ENCODE peak calls at places on chromosome 17, in five cellular contexts. O is BJ; Q is HuH-7.5; C is HFF-Myc; P is stimulated activated CD4-positive, alpha-beta T cell treated with anti-CD3 and anti-CD28 coated beads, Interleukin-1b, Interleukin-23, amount 100 ng/mL, for 1 hour. H is an unnamed sample.

GRCh38 chr17:38338535-38338934 is 5.2 kb downstream of the GPR179 start:
- DNase-seq in O (no peak), Q (no peak), C (no peak), P (no peak), H (no peak)

GRCh38 chr17:40347319-40348135 is 17.0 kb downstream of the GJD3 start:
- DNase-seq in O (no peak), Q (no peak), C (no peak), P (no peak), H (no peak)

GRCh38 chr17:81608082-81608481 is 28.8 kb downstream of the NPLOC4 start:
- DNase-seq in O (no peak), Q (no peak), C (no peak), P (no peak), H (no peak)

GRCh38 chr17:48067245-48067644 is 19.1 kb downstream of the NFE2L1 start:
- DNase-seq in O (no peak), Q (no peak), C (no peak), P (no peak), H (no peak)

GRCh38 chr17:75652341-75652740 is 14.6 kb downstream of the RECQL5 start:
- DNase-seq in O (no peak), Q (no peak), C (no peak), P (no peak), H (no peak)

GRCh38 chr17:8835631-8836364 is 31.7 kb downstream of the PIK3R6 start:
- DNase-seq in O (no peak), Q (no peak), C (no peak), P (no peak), H (no peak)

GRCh38 chr17:37067555-37068111 is 118.9 kb downstream of the AATF start:
- DNase-seq in O (peak; percentile 26), Q (no peak), C (peak; percentile 42), P (no peak), H (peak; percentile 9)

GRCh38 chr17:324151-324571 is 28.4 kb downstream of the RPH3AL start:
- DNase-seq in O (no peak), Q (no peak), C (no peak), P (no peak), H (no peak)

GRCh38 chr17:40399185-40399584 is 18.5 kb downstream of the TOP2A start:
- DNase-seq in O (peak; percentile 5), Q (no peak), C (peak; percentile 22), P (no peak), H (no peak)

GRCh38 chr17:80774643-80775281 is 216.9 kb upstream of the CHMP6 start:
- DNase-seq in O (no peak), Q (no peak), C (no peak), P (no peak), H (no peak)

GRCh38 chr17:72416054-72416691 is 295.4 kb downstream of the SOX9 start:
- DNase-seq in O (no peak), Q (no peak), C (no peak), P (no peak), H (no peak)

GRCh38 chr17:30565073-30565935 is 88.1 kb downstream of the GOSR1 start:
- DNase-seq in O (no peak), Q (no peak), C (no peak), P (no peak), H (no peak)

GRCh38 chr17:158379-158778 is 21.0 kb downstream of the SCGB1C2 start:
- DNase-seq in O (no peak), Q (no peak), C (no peak), P (no peak), H (no peak)

GRCh38 chr17:33273743-33274410 is 19.2 kb downstream of the ASIC2 start:
- DNase-seq in O (no peak), Q (no peak), C (no peak), P (no peak), H (no peak)

GRCh38 chr17:44636562-44636961 is 19.7 kb upstream of the MEIOC start:
- DNase-seq in O (peak; percentile 25), Q (no peak), C (peak; percentile 21), P (no peak), H (peak; percentile 11)

GRCh38 chr17:40314557-40314953 is 5.6 kb downstream of the RARA start:
- DNase-seq in O (peak; percentile 56), Q (no peak), C (peak; percentile 80), P (peak; percentile 84), H (no peak)

GRCh38 chr17:6910987-6911603 is 79.6 kb upstream of the TEKT1 start:
- DNase-seq in O (no peak), Q (peak; percentile 21), C (peak; percentile 15), P (no peak), H (no peak)

GRCh38 chr17:50344712-50345380 is 1.1 kb upstream of the XYLT2 start:
- DNase-seq in O (no peak), Q (peak; percentile 35), C (no peak), P (no peak), H (no peak)

GRCh38 chr17:32772453-32773025 is 104.4 kb downstream of the MYO1D start:
- DNase-seq in O (no peak), Q (no peak), C (no peak), P (no peak), H (no peak)

GRCh38 chr17:51441431-51441830 is 181.1 kb downstream of the UTP18 start:
- DNase-seq in O (no peak), Q (no peak), C (no peak), P (no peak), H (no peak)

GRCh38 chr17:55116440-55116914 is 147.9 kb downstream of the STXBP4 start:
- DNase-seq in O (no peak), Q (no peak), C (no peak), P (no peak), H (no peak)

GRCh38 chr17:74360993-74361612 is 565 bp downstream of the BTBD17 start:
- DNase-seq in O (no peak), Q (no peak), C (no peak), P (no peak), H (no peak)

GRCh38 chr17:49227436-49228261 is 2.9 kb downstream of the PHOSPHO1 start:
- DNase-seq in O (no peak), Q (peak; percentile 94), C (peak; percentile 42), P (peak; percentile 60), H (peak; percentile 36)

H was measured in HS-27A.